ENCODE peak calls at places on chromosomes 7 and 10, in nine cellular contexts. One of them, this sample, is unnamed.

GRCh38 chr10:3749597-3750351 is 35.2 kb downstream of the KLF6 start:
- DNase-seq in T47D: no peak
- DNase-seq in HEK293T: peak; percentile 13
- DNase-seq in memory B cell: no peak
- DNase-seq in activated CD4-positive, alpha-beta T cell treated with anti-CD3 and anti-CD28 coated beads, Interleukin-2, amount 50 U/mL, for 24 hours: no peak
- DNase-seq in CD8-positive, alpha-beta T cell: no peak
- DNase-seq in chondrocyte: no peak
- DNase-seq in pons: peak; percentile 76
- DNase-seq in mesendoderm: no peak
- DNase-seq in this sample: no peak

GRCh38 chr7:129143724-129144094 is 798 bp upstream of the TSPAN33 start:
- DNase-seq in T47D: no peak
- DNase-seq in HEK293T: no peak
- DNase-seq in memory B cell: no peak
- DNase-seq in activated CD4-positive, alpha-beta T cell treated with anti-CD3 and anti-CD28 coated beads, Interleukin-2, amount 50 U/mL, for 24 hours: no peak
- DNase-seq in CD8-positive, alpha-beta T cell: no peak
- DNase-seq in chondrocyte: no peak
- DNase-seq in pons: no peak
- DNase-seq in mesendoderm: no peak
- DNase-seq in this sample: no peak

GRCh38 chr7:107186242-107186641 is 17.4 kb downstream of the HBP1 start:
- DNase-seq in T47D: no peak
- DNase-seq in HEK293T: no peak
- DNase-seq in memory B cell: no peak
- DNase-seq in activated CD4-positive, alpha-beta T cell treated with anti-CD3 and anti-CD28 coated beads, Interleukin-2, amount 50 U/mL, for 24 hours: no peak
- DNase-seq in CD8-positive, alpha-beta T cell: no peak
- DNase-seq in chondrocyte: no peak
- DNase-seq in pons: no peak
- DNase-seq in mesendoderm: no peak
- DNase-seq in this sample: no peak

GRCh38 chr10:97851341-97852001 is 1.8 kb downstream of the GOLGA7B start:
- DNase-seq in T47D: no peak
- DNase-seq in HEK293T: no peak
- DNase-seq in memory B cell: no peak
- DNase-seq in activated CD4-positive, alpha-beta T cell treated with anti-CD3 and anti-CD28 coated beads, Interleukin-2, amount 50 U/mL, for 24 hours: no peak
- DNase-seq in CD8-positive, alpha-beta T cell: no peak
- DNase-seq in chondrocyte: no peak
- DNase-seq in pons: peak; percentile 71
- DNase-seq in mesendoderm: no peak
- DNase-seq in this sample: no peak

GRCh38 chr7:92924800-92925199 is 88.4 kb upstream of the CDK6 start:
- DNase-seq in T47D: no peak
- DNase-seq in HEK293T: no peak
- DNase-seq in memory B cell: no peak
- DNase-seq in activated CD4-positive, alpha-beta T cell treated with anti-CD3 and anti-CD28 coated beads, Interleukin-2, amount 50 U/mL, for 24 hours: no peak
- DNase-seq in CD8-positive, alpha-beta T cell: no peak
- DNase-seq in chondrocyte: no peak
- DNase-seq in pons: no peak
- DNase-seq in mesendoderm: no peak
- DNase-seq in this sample: no peak

GRCh38 chr7:27689045-27689877 is 26.6 kb upstream of the HIBADH start:
- DNase-seq in T47D: peak; percentile 48
- DNase-seq in HEK293T: peak; percentile 35
- DNase-seq in memory B cell: no peak
- DNase-seq in activated CD4-positive, alpha-beta T cell treated with anti-CD3 and anti-CD28 coated beads, Interleukin-2, amount 50 U/mL, for 24 hours: no peak
- DNase-seq in CD8-positive, alpha-beta T cell: no peak
- DNase-seq in chondrocyte: no peak
- DNase-seq in pons: peak; percentile 28
- DNase-seq in mesendoderm: peak; percentile 75
- DNase-seq in this sample: no peak

GRCh38 chr10:48299066-48299465 is 7.4 kb upstream of the MAPK8 start:
- DNase-seq in T47D: no peak
- DNase-seq in HEK293T: no peak
- DNase-seq in memory B cell: no peak
- DNase-seq in activated CD4-positive, alpha-beta T cell treated with anti-CD3 and anti-CD28 coated beads, Interleukin-2, amount 50 U/mL, for 24 hours: no peak
- DNase-seq in CD8-positive, alpha-beta T cell: no peak
- DNase-seq in chondrocyte: no peak
- DNase-seq in pons: no peak
- DNase-seq in mesendoderm: no peak
- DNase-seq in this sample: no peak

GRCh38 chr7:123714296-123715080 is 34.3 kb downstream of the WASL start:
- DNase-seq in T47D: no peak
- DNase-seq in HEK293T: no peak
- DNase-seq in memory B cell: no peak
- DNase-seq in activated CD4-positive, alpha-beta T cell treated with anti-CD3 and anti-CD28 coated beads, Interleukin-2, amount 50 U/mL, for 24 hours: no peak
- DNase-seq in CD8-positive, alpha-beta T cell: no peak
- DNase-seq in chondrocyte: no peak
- DNase-seq in pons: no peak
- DNase-seq in mesendoderm: no peak
- DNase-seq in this sample: no peak

GRCh38 chr7:18770852-18771251 is 275.3 kb downstream of the HDAC9 start:
- DNase-seq in T47D: no peak
- DNase-seq in HEK293T: no peak
- DNase-seq in memory B cell: no peak
- DNase-seq in activated CD4-positive, alpha-beta T cell treated with anti-CD3 and anti-CD28 coated beads, Interleukin-2, amount 50 U/mL, for 24 hours: no peak
- DNase-seq in CD8-positive, alpha-beta T cell: no peak
- DNase-seq in chondrocyte: no peak
- DNase-seq in pons: no peak
- DNase-seq in mesendoderm: peak; percentile 88
- DNase-seq in this sample: no peak

GRCh38 chr7:122260336-122260735 is 44.2 kb downstream of the FEZF1 start:
- DNase-seq in T47D: no peak
- DNase-seq in HEK293T: no peak
- DNase-seq in memory B cell: no peak
- DNase-seq in activated CD4-positive, alpha-beta T cell treated with anti-CD3 and anti-CD28 coated beads, Interleukin-2, amount 50 U/mL, for 24 hours: no peak
- DNase-seq in CD8-positive, alpha-beta T cell: no peak
- DNase-seq in chondrocyte: no peak
- DNase-seq in pons: no peak
- DNase-seq in mesendoderm: no peak
- DNase-seq in this sample: no peak

GRCh38 chr7:3168869-3169268 is 125.2 kb upstream of the CARD11 start:
- DNase-seq in T47D: no peak
- DNase-seq in HEK293T: no peak
- DNase-seq in memory B cell: no peak
- DNase-seq in activated CD4-positive, alpha-beta T cell treated with anti-CD3 and anti-CD28 coated beads, Interleukin-2, amount 50 U/mL, for 24 hours: no peak
- DNase-seq in CD8-positive, alpha-beta T cell: no peak
- DNase-seq in chondrocyte: no peak
- DNase-seq in pons: no peak
- DNase-seq in mesendoderm: no peak
- DNase-seq in this sample: no peak

GRCh38 chr7:158824028-158824427 is 5.3 kb downstream of the ESYT2 start:
- DNase-seq in T47D: no peak
- DNase-seq in HEK293T: no peak
- DNase-seq in memory B cell: no peak
- DNase-seq in activated CD4-positive, alpha-beta T cell treated with anti-CD3 and anti-CD28 coated beads, Interleukin-2, amount 50 U/mL, for 24 hours: no peak
- DNase-seq in CD8-positive, alpha-beta T cell: peak; percentile 50
- DNase-seq in chondrocyte: no peak
- DNase-seq in pons: no peak
- DNase-seq in mesendoderm: no peak
- DNase-seq in this sample: no peak

GRCh38 chr10:24331457-24331856 is 122.5 kb downstream of the KIAA1217 start:
- DNase-seq in T47D: peak; percentile 28
- DNase-seq in HEK293T: no peak
- DNase-seq in memory B cell: no peak
- DNase-seq in activated CD4-positive, alpha-beta T cell treated with anti-CD3 and anti-CD28 coated beads, Interleukin-2, amount 50 U/mL, for 24 hours: no peak
- DNase-seq in CD8-positive, alpha-beta T cell: no peak
- DNase-seq in chondrocyte: no peak
- DNase-seq in pons: peak; percentile 17
- DNase-seq in mesendoderm: peak; percentile 18
- DNase-seq in this sample: no peak

GRCh38 chr7:154781369-154782303 is 221.3 kb downstream of the PAXIP1 start:
- DNase-seq in T47D: no peak
- DNase-seq in HEK293T: no peak
- DNase-seq in memory B cell: no peak
- DNase-seq in activated CD4-positive, alpha-beta T cell treated with anti-CD3 and anti-CD28 coated beads, Interleukin-2, amount 50 U/mL, for 24 hours: no peak
- DNase-seq in CD8-positive, alpha-beta T cell: no peak
- DNase-seq in chondrocyte: no peak
- DNase-seq in pons: peak; percentile 96
- DNase-seq in mesendoderm: no peak
- DNase-seq in this sample: no peak

GRCh38 chr7:112421666-112422486 is 28.4 kb upstream of the IFRD1 start:
- DNase-seq in T47D: no peak
- DNase-seq in HEK293T: no peak
- DNase-seq in memory B cell: no peak
- DNase-seq in activated CD4-positive, alpha-beta T cell treated with anti-CD3 and anti-CD28 coated beads, Interleukin-2, amount 50 U/mL, for 24 hours: no peak
- DNase-seq in CD8-positive, alpha-beta T cell: no peak
- DNase-seq in chondrocyte: no peak
- DNase-seq in pons: peak; percentile 32
- DNase-seq in mesendoderm: peak; percentile 92
- DNase-seq in this sample: no peak

GRCh38 chr7:14851610-14852009 is 50.9 kb downstream of the DGKB start:
- DNase-seq in T47D: no peak
- DNase-seq in HEK293T: no peak
- DNase-seq in memory B cell: no peak
- DNase-seq in activated CD4-positive, alpha-beta T cell treated with anti-CD3 and anti-CD28 coated beads, Interleukin-2, amount 50 U/mL, for 24 hours: no peak
- DNase-seq in CD8-positive, alpha-beta T cell: no peak
- DNase-seq in chondrocyte: no peak
- DNase-seq in pons: no peak
- DNase-seq in mesendoderm: no peak
- DNase-seq in this sample: no peak

GRCh38 chr7:143042821-143043271 is 9.3 kb upstream of the OR6V1 start:
- DNase-seq in T47D: no peak
- DNase-seq in HEK293T: no peak
- DNase-seq in memory B cell: no peak
- DNase-seq in activated CD4-positive, alpha-beta T cell treated with anti-CD3 and anti-CD28 coated beads, Interleukin-2, amount 50 U/mL, for 24 hours: no peak
- DNase-seq in CD8-positive, alpha-beta T cell: no peak
- DNase-seq in chondrocyte: no peak
- DNase-seq in pons: peak; percentile 9
- DNase-seq in mesendoderm: peak; percentile 95
- DNase-seq in this sample: no peak

GRCh38 chr10:96168546-96168945 is 38.4 kb downstream of the ZNF518A start:
- DNase-seq in T47D: no peak
- DNase-seq in HEK293T: no peak
- DNase-seq in memory B cell: no peak
- DNase-seq in activated CD4-positive, alpha-beta T cell treated with anti-CD3 and anti-CD28 coated beads, Interleukin-2, amount 50 U/mL, for 24 hours: no peak
- DNase-seq in CD8-positive, alpha-beta T cell: no peak
- DNase-seq in chondrocyte: no peak
- DNase-seq in pons: no peak
- DNase-seq in mesendoderm: no peak
- DNase-seq in this sample: no peak

This sample was measured in posterior vena cava.